ENCODE peak calls at places on chromosome 21, in eight cellular contexts. C is transverse colon, I is GM23338, Z is prostate gland, P is breast epithelium, R is stomach, G is HepG2, O is spleen. J is an unnamed sample. For H3K4me1, the result is how much of the 10 kb centered on the place peaks cover.

GRCh38 chr21:35428927-35429326 is 379.8 kb upstream of the RUNX1 start:
- DNase-seq in C (no peak), P (no peak), O (no peak), R (no peak), Z (no peak), G (no peak), I (no peak), J (no peak)

GRCh38 chr21:35217504-35218060 is 168.5 kb upstream of the RUNX1 start:
- DNase-seq in C (no peak), P (peak), R (no peak), I (peak), G (peak), Z (no peak), O (no peak), J (no peak)

GRCh38 chr21:29787011-29787909 is 152.5 kb downstream of the GRIK1 start:
- DNase-seq in Z (no peak), I (no peak), C (no peak), O (no peak), G (no peak), R (no peak), P (no peak), J (no peak)

GRCh38 chr21:38323721-38324591 is 67.2 kb downstream of the KCNJ15 start:
- DNase-seq in I (peak), G (no peak), C (no peak), P (no peak), R (no peak), Z (peak), O (no peak), J (no peak)

GRCh38 chr21:21898801-21899200 is 900.6 kb downstream of the NCAM2 start:
- DNase-seq in P (no peak), Z (no peak), O (no peak), I (no peak), C (no peak), R (no peak), G (no peak), J (no peak)

GRCh38 chr21:34974162-34974981 is 74.7 kb downstream of the RUNX1 start:
- DNase-seq in C (no peak), Z (no peak), O (no peak), P (no peak), R (no peak), I (no peak), G (peak), J (no peak)

GRCh38 chr21:35326677-35327076 is 277.6 kb upstream of the RUNX1 start:
- DNase-seq in O (no peak), R (no peak), I (no peak), P (no peak), G (no peak), Z (no peak), C (no peak), J (no peak)

GRCh38 chr21:31752352-31752751 is 20.4 kb upstream of the SCAF4 start:
- DNase-seq in O (no peak), G (no peak), C (no peak), Z (no peak), I (no peak), P (no peak), R (no peak), J (no peak)

GRCh38 chr21:16181024-16181423 is 451.2 kb downstream of the USP25 start:
- DNase-seq in Z (no peak), O (no peak), G (no peak), P (no peak), R (no peak), C (no peak), I (no peak), J (no peak)

GRCh38 chr21:34992736-34993135 is 56.4 kb downstream of the RUNX1 start:
- DNase-seq in G (no peak), R (no peak), P (peak), C (no peak), O (no peak), Z (no peak), I (no peak), J (no peak)

GRCh38 chr21:38726482-38726881 is 79.2 kb upstream of the ETS2 start:
- DNase-seq in G (no peak), Z (no peak), R (no peak), I (no peak), C (no peak), P (no peak), O (no peak), J (no peak)

GRCh38 chr21:33514234-33514633 is 22.7 kb upstream of the DNAJC28 start:
- DNase-seq in R (no peak), Z (no peak), G (no peak), C (no peak), O (no peak), I (no peak), P (no peak), J (no peak)

GRCh38 chr21:21921410-21922232 is 923.4 kb downstream of the NCAM2 start:
- DNase-seq in P (no peak), Z (no peak), O (no peak), R (no peak), C (no peak), G (no peak), I (peak), J (no peak)

GRCh38 chr21:14353712-14354111 is 29.2 kb downstream of the HSPA13 start:
- DNase-seq in G (no peak), R (no peak), C (no peak), P (no peak), Z (no peak), O (no peak), I (peak), J (no peak)

GRCh38 chr21:14361958-14362357 is 21.0 kb downstream of the HSPA13 start:
- DNase-seq in I (no peak), G (no peak), R (no peak), O (no peak), C (no peak), P (no peak), Z (peak), J (no peak)

GRCh38 chr21:14358775-14359174 is 24.2 kb downstream of the HSPA13 start:
- DNase-seq in O (no peak), Z (no peak), C (no peak), P (no peak), I (no peak), G (no peak), R (no peak), J (no peak)

DNA sequence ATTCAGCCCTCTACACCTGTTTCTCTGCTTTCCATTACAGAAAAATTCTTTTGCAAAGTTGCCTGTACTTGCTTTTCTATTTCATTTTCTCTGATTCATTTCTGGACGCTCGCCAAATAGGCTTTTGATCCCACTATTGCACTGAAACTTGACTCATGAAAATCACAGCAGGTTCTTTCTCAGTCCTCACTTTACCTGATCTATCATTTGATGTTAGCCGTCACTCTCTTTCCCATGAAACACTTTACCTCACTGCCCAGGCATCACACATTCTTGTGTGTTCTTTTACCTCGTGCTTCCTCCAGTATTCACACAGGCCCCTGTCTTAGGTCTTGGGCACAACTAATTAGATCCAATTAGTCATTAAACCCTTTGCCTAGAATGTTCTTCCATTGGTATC is 26.2 kb downstream of the HSPA13 start:
- DNase-seq in P (no peak), R (no peak), C (no peak), Z (no peak), G (no peak), I (no peak), O (no peak), J (no peak)
- H3K4me1 ChIP-seq in P (under half), R (under half), C (under half), Z (under half), G (under half), I (under half), O (under half), J (under half)

DNA sequence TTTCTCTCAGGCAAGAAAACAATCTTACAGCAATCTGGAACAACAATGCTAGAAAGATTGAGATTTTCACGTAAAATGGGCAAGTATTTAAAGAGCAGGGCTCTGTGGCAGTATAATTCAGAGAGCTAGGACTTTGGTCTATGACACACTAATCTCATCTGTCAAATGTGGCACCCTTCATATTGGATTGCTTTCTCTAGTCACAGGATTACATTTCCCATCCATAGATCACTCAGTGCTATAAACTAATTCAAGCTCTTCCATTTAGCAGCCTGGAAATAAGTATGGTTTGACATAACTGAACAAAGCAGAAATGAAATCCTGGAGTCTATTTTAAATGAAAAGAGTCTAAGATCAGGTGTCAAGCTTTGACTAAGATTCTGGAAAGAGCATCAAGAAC is 263.1 kb upstream of the TMPRSS15 start:
- DNase-seq in Z (no peak), P (no peak), C (no peak), R (no peak), G (no peak), I (no peak), O (no peak), J (no peak)
- TF ChIP-seq POLR2AphosphoS5 in Z (no peak), P (no peak), C (no peak), R (no peak), G (no peak), I (no peak), O (no peak), J (no peak)

DNA sequence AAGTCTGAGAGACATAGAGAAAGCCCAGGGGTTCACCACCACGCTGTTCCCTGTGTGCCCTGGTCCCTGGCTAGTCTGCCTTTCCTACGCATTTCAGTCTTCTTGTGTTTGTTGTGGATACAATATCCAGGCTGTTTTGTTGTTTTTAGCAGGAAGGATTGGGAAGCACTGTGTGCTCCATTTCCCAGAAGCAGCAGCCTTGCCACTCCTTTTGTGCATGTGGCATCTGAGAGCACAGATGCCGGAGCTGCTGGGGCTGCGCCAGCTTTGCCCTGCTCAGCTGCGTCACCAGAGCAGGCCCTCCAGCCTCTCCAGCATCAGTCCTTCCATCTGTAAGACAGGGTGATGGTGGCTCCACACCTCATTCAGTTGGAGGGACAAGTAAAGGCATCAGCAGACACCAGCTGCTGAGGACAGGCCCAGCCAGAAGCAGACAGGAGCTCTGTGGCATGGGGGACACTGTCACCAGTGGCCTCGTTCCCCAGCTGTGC is 94.4 kb upstream of the COL6A1 start:
- DNase-seq in P (peak), Z (no peak), O (peak), I (no peak), G (no peak), C (no peak), R (no peak), J (peak)
- H3K4me1 ChIP-seq in P (under half), Z (under half), O (half or more), I (under half), G (under half), C (under half), R (under half), J (under half)

DNA sequence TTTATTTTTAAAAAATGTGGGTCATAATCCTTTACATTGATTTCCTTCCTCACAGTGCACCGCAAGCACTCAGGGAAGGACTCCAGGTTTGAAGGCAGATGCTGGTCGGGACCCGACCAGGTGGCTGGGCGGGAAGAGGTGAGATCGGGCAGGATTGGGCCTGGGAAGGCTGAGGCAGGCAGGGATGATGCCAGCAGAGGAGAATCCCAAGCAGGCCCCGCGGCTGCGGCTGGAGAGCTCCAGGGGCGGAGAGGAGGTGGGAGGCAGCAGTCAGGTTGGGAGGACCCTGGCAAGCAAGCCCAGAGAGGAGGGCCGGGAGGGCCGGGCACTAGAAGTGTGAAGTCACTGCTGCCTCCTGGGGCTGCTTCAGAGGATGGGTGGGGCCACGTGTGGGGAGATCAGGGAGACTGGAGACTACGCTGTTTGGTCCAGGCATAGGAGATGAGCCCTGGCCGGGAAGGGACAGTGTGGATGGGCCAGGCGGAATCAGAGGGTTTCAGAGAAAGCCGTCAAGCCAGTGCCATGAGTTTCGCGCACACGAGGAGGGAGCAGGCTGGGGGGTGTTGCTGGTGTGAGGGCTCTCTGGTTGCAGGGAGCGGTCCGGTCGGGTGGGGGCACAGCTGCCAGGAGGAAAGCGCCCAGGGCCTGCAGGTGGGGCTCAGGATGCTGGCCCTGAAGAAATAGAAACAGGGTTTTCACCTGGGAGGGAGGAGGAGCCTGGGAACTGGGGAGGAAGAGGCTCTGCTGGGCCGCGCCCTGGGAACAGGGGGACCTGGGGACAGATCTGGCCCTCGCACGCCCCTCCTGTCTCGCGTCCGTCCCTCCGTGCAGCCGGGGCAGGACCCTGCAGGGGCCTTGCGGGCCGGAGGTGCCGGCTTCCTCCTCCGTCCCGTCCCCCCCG is 890 bp upstream of the COL18A1 start:
- DNase-seq in R (no peak), I (peak), G (no peak), C (peak), Z (no peak), P (no peak), O (peak), J (peak)
- TF ChIP-seq POLR2AphosphoS5 in R (no peak), I (no peak), G (no peak), C (no peak), Z (no peak), P (no peak), O (no peak), J (peak)

DNA sequence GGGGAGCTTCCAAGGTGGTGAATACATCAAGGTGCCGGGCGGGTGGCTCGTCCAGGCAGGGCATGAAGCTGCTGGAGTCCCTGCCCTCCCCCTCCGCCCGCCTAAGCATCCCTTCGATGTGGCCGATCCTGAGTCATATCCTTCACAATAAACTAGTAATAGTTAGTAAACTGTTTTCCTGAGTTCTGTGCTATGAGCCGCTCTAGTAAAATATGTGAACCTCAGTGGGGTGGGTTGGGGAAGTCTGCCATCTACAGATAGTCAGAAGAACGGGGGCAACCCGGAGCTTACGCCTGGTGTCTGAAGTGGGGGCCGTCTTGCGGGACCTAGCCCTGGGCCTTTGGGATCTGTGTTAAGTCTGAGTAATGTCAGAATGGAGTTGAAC is 21.6 kb downstream of the C2CD2 start:
- DNase-seq in R (no peak), I (no peak), O (peak), Z (no peak), C (no peak), P (no peak), G (no peak), J (peak)
- H3K4me1 ChIP-seq in R (under half), I (under half), O (half or more), Z (under half), C (under half), P (under half), G (half or more), J (under half)

DNA sequence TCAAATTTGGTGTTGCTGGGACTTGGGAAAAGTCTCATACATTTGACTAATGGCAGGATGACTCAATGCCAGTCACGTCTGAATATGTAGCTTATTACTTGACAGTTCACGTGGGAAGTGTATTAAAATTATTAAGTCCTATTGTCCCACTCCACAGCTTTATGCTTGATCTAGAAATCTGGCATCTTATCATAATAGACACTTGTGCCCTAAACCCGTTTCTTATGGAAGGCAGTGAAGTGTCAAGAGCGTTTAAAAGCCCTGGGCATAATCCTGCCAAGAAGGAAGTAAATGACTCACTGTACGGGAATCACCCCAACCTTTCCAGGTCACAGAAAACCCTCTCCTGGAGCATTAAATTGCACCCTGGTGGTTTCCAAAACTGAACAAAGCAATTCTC is 207.4 kb downstream of the APP start:
- DNase-seq in Z (peak), G (no peak), C (peak), O (no peak), R (no peak), P (no peak), I (no peak), J (no peak)
- TF ChIP-seq POLR2AphosphoS5 in Z (peak), G (no peak), C (no peak), O (peak), R (peak), P (no peak), I (no peak), J (no peak)

GRCh38 chr21:41631564-41632461 is 123.9 kb upstream of the TMPRSS2 start:
- DNase-seq in Z (peak), G (no peak), P (peak), C (peak), O (no peak), I (no peak), R (peak), J (no peak)

GRCh38 chr21:41634858-41635257 is 126.9 kb upstream of the TMPRSS2 start:
- DNase-seq in C (no peak), P (no peak), I (no peak), G (no peak), O (no peak), Z (no peak), R (no peak), J (no peak)

GRCh38 chr21:41633627-41634026 is 125.7 kb upstream of the TMPRSS2 start:
- DNase-seq in R (no peak), I (no peak), C (no peak), P (no peak), Z (no peak), G (no peak), O (no peak), J (no peak)

GRCh38 chr21:41634211-41634694 is 126.3 kb upstream of the TMPRSS2 start:
- DNase-seq in I (peak), G (no peak), O (no peak), R (no peak), Z (peak), P (peak), C (peak), J (no peak)

DNA sequence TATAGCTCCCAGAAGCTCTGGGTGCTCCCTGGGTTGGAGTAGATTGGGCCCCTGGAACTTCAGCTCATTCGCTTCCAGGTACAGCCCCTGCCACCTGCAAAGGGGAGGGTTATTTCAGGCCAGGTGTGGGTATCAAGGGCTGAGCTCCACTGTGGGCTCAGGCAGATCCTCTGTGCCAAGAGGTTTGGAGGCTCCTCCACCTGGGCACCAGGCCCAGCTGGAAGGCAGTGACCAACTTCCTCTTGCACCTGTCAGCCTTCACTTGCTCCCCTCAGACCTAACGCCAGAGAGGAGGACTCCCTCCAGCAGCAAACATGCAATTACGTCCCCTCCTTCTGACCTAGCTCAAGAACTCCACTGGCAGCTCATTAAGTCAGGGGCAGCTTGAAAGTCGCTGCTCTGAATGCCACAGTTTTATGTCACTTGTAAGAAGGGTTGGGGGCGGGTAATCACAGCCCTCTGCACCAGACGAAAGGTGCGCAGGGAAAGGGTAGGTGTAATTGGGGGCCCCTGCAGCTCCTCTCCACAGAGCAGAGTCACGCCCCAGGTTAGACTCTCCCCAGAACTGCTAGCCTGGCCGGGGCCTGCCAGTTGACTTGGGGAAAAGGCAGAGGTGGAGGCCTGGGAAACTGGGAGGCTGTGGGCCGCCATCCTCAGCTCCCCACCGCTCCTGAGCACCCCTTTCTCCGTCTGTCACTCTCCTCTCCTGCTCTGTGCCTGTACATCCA is 125.0 kb upstream of the TMPRSS2 start:
- DNase-seq in C (no peak), O (no peak), P (no peak), G (no peak), R (peak), Z (no peak), I (no peak), J (no peak)
- H3K4me1 ChIP-seq in C (under half), O (under half), P (under half), G (under half), R (under half), Z (under half), I (under half), J (under half)

J was measured in sigmoid colon.